ENCODE peak calls at places on chromosomes 7 and 10, in ten cellular contexts. X is astrocyte of the cerebellum, A is GM12865, N is colonic mucosa, T is AG10803, R is tibial nerve, M is choroid plexus epithelial cell, O is IMR-90, J is left ventricle myocardium inferior, E is heart right ventricle. F is an unnamed sample.

GRCh38 chr10:132579027-132579859 is 41.7 kb downstream of the INPP5A start:
- DNase-seq in X (no peak), A (no peak), N (no peak), T (no peak), R (no peak), M (no peak), O (no peak), J (no peak), E (no peak), F (no peak)

GRCh38 chr7:148888300-148888699 is 4.2 kb upstream of the EZH2 start:
- DNase-seq in X (no peak), A (no peak), N (no peak), T (no peak), R (no peak), M (no peak), O (no peak), J (no peak), E (no peak), F (no peak)

GRCh38 chr10:86959737-86960002 is 1.3 kb downstream of the SNCG start:
- DNase-seq in X (no peak), A (no peak), N (no peak), T (no peak), R (no peak), M (no peak), O (no peak), J (no peak), E (no peak), F (no peak)

GRCh38 chr10:43205681-43206390 is 61.0 kb downstream of the RASGEF1A start:
- DNase-seq in X (no peak), A (no peak), N (no peak), T (no peak), R (no peak), M (no peak), O (no peak), J (no peak), E (no peak), F (no peak)

GRCh38 chr7:158655931-158656441 is 48.6 kb downstream of the NCAPG2 start:
- DNase-seq in X (no peak), A (peak; percentile 94), N (no peak), T (no peak), R (no peak), M (no peak), O (no peak), J (no peak), E (no peak), F (no peak)

GRCh38 chr10:15238553-15239335 is 70.3 kb upstream of the NMT2 start:
- DNase-seq in X (no peak), A (no peak), N (no peak), T (peak; percentile 8), R (no peak), M (peak; percentile 50), O (peak; percentile 60), J (no peak), E (no peak), F (peak; percentile 11)

GRCh38 chr7:130887182-130888016 is 153.4 kb upstream of the KLF14 start:
- DNase-seq in X (no peak), A (no peak), N (no peak), T (peak; percentile 88), R (no peak), M (peak; percentile 81), O (peak; percentile 89), J (no peak), E (no peak), F (peak; percentile 81)

GRCh38 chr10:44952779-44953231 is 6.8 kb upstream of the RASSF4 start:
- DNase-seq in X (no peak), A (no peak), N (peak; percentile 10), T (no peak), R (no peak), M (no peak), O (no peak), J (no peak), E (no peak), F (no peak)

GRCh38 chr10:70319183-70319582 is 35.4 kb upstream of the NPFFR1 start:
- DNase-seq in X (no peak), A (no peak), N (no peak), T (no peak), R (no peak), M (no peak), O (no peak), J (no peak), E (no peak), F (no peak)

GRCh38 chr7:8436965-8437364 is 3.6 kb downstream of the NXPH1 start:
- DNase-seq in X (no peak), A (peak; percentile 75), N (peak; percentile 48), T (no peak), R (no peak), M (peak; percentile 13), O (no peak), J (no peak), E (no peak), F (no peak)

GRCh38 chr10:110634527-110635209 is 9.5 kb upstream of the RBM20 start:
- DNase-seq in X (no peak), A (no peak), N (peak; percentile 69), T (no peak), R (no peak), M (no peak), O (no peak), J (peak; percentile 77), E (peak; percentile 75), F (no peak)

DNA sequence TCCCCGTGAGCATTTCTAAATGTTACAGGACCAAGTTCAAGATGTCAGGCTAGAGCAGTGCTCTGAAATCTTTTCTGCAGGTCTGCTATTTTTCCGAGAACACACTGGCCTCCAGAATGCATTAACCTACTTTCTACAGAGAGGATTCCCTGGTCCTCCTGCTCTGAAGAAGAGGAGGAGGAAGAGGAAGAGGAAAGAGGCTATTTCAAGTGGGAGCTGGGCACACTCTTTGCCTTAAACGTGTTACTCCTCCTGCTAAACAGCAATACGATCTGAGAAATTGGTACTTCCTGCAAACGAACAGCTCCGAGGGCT is 157.4 kb downstream of the FRMD4A start:
- DNase-seq in X (no peak), A (peak; percentile 23), N (no peak), T (peak; percentile 16), R (no peak), M (peak; percentile 49), O (peak; percentile 35), J (no peak), E (no peak), F (peak; percentile 29)
- H3K4me3 ChIP-seq in X (peak overlapping the region; percentile 51), A (peak overlapping the region; percentile 48), N (no peak overlapping the region), T (peak overlapping the region; percentile 59), R (peak overlapping the region; percentile 42), M (peak overlapping the region; percentile 55), O (peak overlapping the region; percentile 54), J (peak overlapping the region; percentile 62), E (no peak overlapping the region), F (peak overlapping the region; percentile 63)

GRCh38 chr10:69220510-69220909 is 378 bp downstream of the HKDC1 start:
- DNase-seq in X (no peak), A (no peak), N (no peak), T (no peak), R (no peak), M (no peak), O (no peak), J (no peak), E (no peak), F (no peak)

GRCh38 chr10:69224862-69225657 is 4.9 kb downstream of the HKDC1 start:
- DNase-seq in X (peak; percentile 9), A (peak; percentile 26), N (no peak), T (peak; percentile 31), R (no peak), M (no peak), O (no peak), J (no peak), E (no peak), F (no peak)

GRCh38 chr10:69220041-69220451 is at the start of gene HKDC1:
- DNase-seq in X (no peak), A (no peak), N (no peak), T (no peak), R (no peak), M (no peak), O (no peak), J (no peak), E (no peak), F (no peak)

GRCh38 chr10:69223028-69223342 is 2.9 kb downstream of the HKDC1 start:
- DNase-seq in X (no peak), A (no peak), N (no peak), T (no peak), R (no peak), M (no peak), O (no peak), J (no peak), E (no peak), F (no peak)

DNA sequence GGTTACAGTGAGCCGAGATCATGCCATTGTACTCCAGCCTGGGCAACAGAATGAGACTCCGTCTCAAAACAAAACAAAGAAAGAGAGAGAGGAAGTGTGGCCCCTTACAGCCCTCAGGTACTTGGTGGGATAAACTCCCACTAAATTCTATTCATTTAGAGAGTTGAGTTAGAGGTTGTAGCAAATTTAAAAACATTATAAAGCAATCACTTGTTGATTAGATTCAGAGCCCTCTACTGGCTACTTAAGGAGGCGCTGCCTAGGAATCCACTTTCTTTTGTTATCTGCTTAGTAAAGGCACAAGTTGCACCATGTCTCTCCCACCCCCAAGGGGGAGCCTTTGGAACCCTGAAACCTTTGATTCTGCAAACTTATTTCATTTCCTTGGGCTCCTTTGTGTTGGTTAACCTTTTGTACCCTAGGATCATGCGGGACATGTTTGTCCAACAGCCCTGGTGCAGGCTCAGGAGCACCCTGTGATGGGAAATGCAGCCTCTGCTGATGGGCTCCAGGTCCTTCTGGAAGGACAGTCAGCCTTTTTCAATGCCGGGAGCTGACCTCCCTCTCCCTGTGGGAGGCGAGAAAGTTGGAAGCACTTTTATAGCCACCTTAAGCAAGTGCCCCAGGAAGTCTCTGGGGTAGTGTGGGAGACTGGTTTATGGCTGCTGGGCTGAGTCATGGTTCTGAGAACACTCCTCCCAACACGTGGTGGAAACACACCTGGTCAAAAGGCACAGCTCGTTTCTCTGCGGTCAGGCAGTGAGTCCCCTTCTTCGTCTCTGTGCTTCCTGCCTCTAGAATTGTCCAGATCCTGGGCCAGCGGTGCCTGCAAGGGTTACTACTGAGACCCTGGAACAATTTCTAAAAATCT is 2.3 kb downstream of the HKDC1 start:
- DNase-seq in X (peak; percentile 41), A (peak; percentile 94), N (peak; percentile 92), T (peak; percentile 66), R (peak; percentile 54), M (peak; percentile 86), O (peak; percentile 67), J (no peak), E (no peak), F (peak; percentile 76)
- TF ChIP-seq CTCF in X (peak; percentile 81), A (peak; percentile 71), N (peak; percentile 80), T (peak; percentile 74), R (peak; percentile 33), M (peak; percentile 77), O (peak; percentile 67), J (peak; percentile 74), E (peak; percentile 78), F (peak; percentile 81)

DNA sequence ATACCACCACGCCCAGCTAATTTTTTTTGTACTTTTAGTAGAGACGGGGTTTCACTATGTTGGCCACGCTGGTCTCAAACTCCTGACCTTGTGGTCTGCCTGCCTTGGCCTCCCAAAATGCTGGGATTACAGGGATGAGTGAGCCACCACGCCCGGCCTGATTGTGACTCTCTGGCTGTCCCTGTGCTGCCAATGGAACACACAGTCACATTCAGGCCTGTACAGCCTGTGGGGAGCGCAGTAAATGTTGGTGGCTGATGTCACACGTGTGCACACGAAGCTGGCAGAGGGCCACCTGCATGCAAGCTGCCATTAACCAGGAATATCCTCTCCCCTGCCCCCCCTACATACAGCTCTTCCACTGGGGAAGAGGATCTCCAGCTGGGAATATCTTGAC is 22.1 kb downstream of the POLL start:
- DNase-seq in X (no peak), A (no peak), N (peak; percentile 9), T (no peak), R (no peak), M (no peak), O (no peak), J (no peak), E (no peak), F (no peak)
- H3K4me3 ChIP-seq in X (no peak overlapping the region), A (no peak overlapping the region), N (no peak overlapping the region), T (no peak overlapping the region), R (no peak overlapping the region), M (no peak overlapping the region), O (no peak overlapping the region), J (peak overlapping the region; percentile 54), E (no peak overlapping the region), F (no peak overlapping the region)

GRCh38 chr7:143299840-143300239 is 11.7 kb downstream of the CASP2 start:
- DNase-seq in X (no peak), A (peak; percentile 28), N (peak; percentile 58), T (no peak), R (peak; percentile 31), M (peak; percentile 45), O (no peak), J (no peak), E (peak; percentile 24), F (no peak)
- TF ChIP-seq CTCF in X (peak; percentile 72), A (peak; percentile 48), N (peak; percentile 59), T (peak; percentile 49), R (peak; percentile 17), M (peak; percentile 78), O (peak; percentile 35), J (peak; percentile 63), E (peak; percentile 66), F (peak; percentile 41)

F was measured in fibroblast of the aortic adventitia.